ENCODE peak calls at places on chromosomes 5 and 9, in six cellular contexts. V is cardiac muscle cell; Z is lower lobe of right lung; E is A549; D is CD4-positive, alpha-beta memory T cell; X is caudate nucleus. S is an unnamed sample.

GRCh38 chr5:72556351-72557146 is 49.3 kb upstream of the ZNF366 start:
- DNase-seq in V (peak; percentile 93), Z (peak; percentile 77), E (peak; percentile 72), D (peak; percentile 4), X (no peak), S (no peak)

GRCh38 chr5:102998224-102998623 is 121.7 kb downstream of the GIN1 start:
- DNase-seq in V (peak; percentile 17), Z (no peak), E (no peak), D (no peak), X (no peak), S (no peak)

GRCh38 chr9:135827866-135828580 is 79.3 kb downstream of the CAMSAP1 start:
- DNase-seq in V (no peak), Z (no peak), E (no peak), D (no peak), X (no peak), S (no peak)

GRCh38 chr9:94042516-94042915 is 41.7 kb upstream of the PTPDC1 start:
- DNase-seq in V (no peak), Z (no peak), E (no peak), D (no peak), X (no peak), S (no peak)

GRCh38 chr5:52915176-52915875 is 73.8 kb upstream of the ITGA2 start:
- DNase-seq in V (peak; percentile 86), Z (no peak), E (peak; percentile 80), D (peak; percentile 67), X (peak; percentile 23), S (peak; percentile 79)

GRCh38 chr9:100598641-100599145 is 20.8 kb downstream of the CAVIN4 start:
- DNase-seq in V (peak; percentile 84), Z (peak; percentile 93), E (peak; percentile 76), D (peak; percentile 82), X (peak; percentile 72), S (no peak)

GRCh38 chr5:14364576-14365472 is 216.8 kb upstream of the OTULINL start:
- DNase-seq in V (no peak), Z (no peak), E (peak; percentile 48), D (no peak), X (no peak), S (no peak)

GRCh38 chr5:97102010-97102470 is 40.4 kb downstream of the LIX1 start:
- DNase-seq in V (no peak), Z (no peak), E (no peak), D (no peak), X (no peak), S (no peak)

GRCh38 chr5:390571-391491 is 52.1 kb upstream of the EXOC3 start:
- DNase-seq in V (no peak), Z (no peak), E (peak; percentile 38), D (no peak), X (no peak), S (no peak)

GRCh38 chr9:401223-401622 is 186.6 kb downstream of the DOCK8 start:
- DNase-seq in V (no peak), Z (no peak), E (no peak), D (no peak), X (no peak), S (no peak)

GRCh38 chr9:752201-752600 is 89.3 kb upstream of the DMRT1 start:
- DNase-seq in V (peak; percentile 89), Z (no peak), E (no peak), D (no peak), X (no peak), S (no peak)

GRCh38 chr5:72693001-72693442 is 123.4 kb upstream of the TNPO1 start:
- DNase-seq in V (peak; percentile 68), Z (no peak), E (no peak), D (no peak), X (no peak), S (no peak)

GRCh38 chr5:132471944-132472343 is 18.6 kb downstream of the IRF1 start:
- DNase-seq in V (no peak), Z (no peak), E (no peak), D (no peak), X (no peak), S (no peak)

GRCh38 chr5:103450333-103451061 is 112.1 kb downstream of the NUDT12 start:
- DNase-seq in V (peak; percentile 77), Z (no peak), E (no peak), D (no peak), X (no peak), S (no peak)

GRCh38 chr9:135403733-135404450 is 75.7 kb upstream of the PPP1R26 start:
- DNase-seq in V (peak; percentile 5), Z (no peak), E (no peak), D (no peak), X (no peak), S (no peak)

GRCh38 chr5:74517700-74518099 is 122.8 kb downstream of the ENC1 start:
- DNase-seq in V (peak; percentile 54), Z (no peak), E (no peak), D (no peak), X (no peak), S (no peak)

GRCh38 chr5:66239034-66239433 is 94.9 kb downstream of the SREK1 start:
- DNase-seq in V (peak; percentile 16), Z (no peak), E (peak; percentile 24), D (no peak), X (no peak), S (no peak)

GRCh38 chr5:119582987-119583386 is 46.4 kb upstream of the FAM170A start:
- DNase-seq in V (no peak), Z (no peak), E (no peak), D (no peak), X (no peak), S (no peak)

GRCh38 chr9:30198463-30199309 is 2185.8 kb upstream of the ACO1 start:
- DNase-seq in V (no peak), Z (no peak), E (no peak), D (no peak), X (no peak), S (no peak)

GRCh38 chr9:20941177-20941690 is 90.2 kb downstream of the HACD4 start:
- DNase-seq in V (peak; percentile 76), Z (peak; percentile 63), E (peak; percentile 71), D (peak; percentile 61), X (peak; percentile 55), S (peak; percentile 24)

GRCh38 chr5:1514027-1514818 is 9.5 kb downstream of the LPCAT1 start:
- DNase-seq in V (no peak), Z (no peak), E (no peak), D (no peak), X (peak; percentile 35), S (no peak)

GRCh38 chr9:132181796-132182521 is 20.1 kb downstream of the NTNG2 start:
- DNase-seq in V (peak; percentile 73), Z (no peak), E (no peak), D (no peak), X (peak; percentile 80), S (no peak)

GRCh38 chr5:115179959-115180709 is 10.4 kb upstream of the TRIM36 start:
- DNase-seq in V (peak; percentile 31), Z (no peak), E (peak; percentile 19), D (peak; percentile 33), X (no peak), S (no peak)

GRCh38 chr5:140502834-140503233 is 44.6 kb upstream of the EIF4EBP3 start:
- DNase-seq in V (no peak), Z (no peak), E (no peak), D (no peak), X (no peak), S (no peak)

GRCh38 chr5:147391781-147392180 is 118.1 kb downstream of the DPYSL3 start:
- DNase-seq in V (peak; percentile 87), Z (no peak), E (peak; percentile 56), D (no peak), X (no peak), S (peak; percentile 33)

GRCh38 chr9:74942801-74943200 is 9.9 kb downstream of the C9orf40 start:
- DNase-seq in V (peak; percentile 10), Z (no peak), E (no peak), D (peak; percentile 8), X (no peak), S (no peak)

GRCh38 chr9:85260288-85260687 is 481.5 kb downstream of the AGTPBP1 start:
- DNase-seq in V (no peak), Z (no peak), E (no peak), D (no peak), X (no peak), S (no peak)

GRCh38 chr5:141668601-141669265 is 13.3 kb downstream of the ARAP3 start:
- DNase-seq in V (no peak), Z (no peak), E (no peak), D (no peak), X (peak; percentile 72), S (no peak)
- H3K27ac ChIP-seq in V (no peak overlapping the region), Z (no peak overlapping the region), E (no peak overlapping the region), D (no peak overlapping the region), X (peak overlapping the region; percentile 68), S (no peak overlapping the region)

DNA sequence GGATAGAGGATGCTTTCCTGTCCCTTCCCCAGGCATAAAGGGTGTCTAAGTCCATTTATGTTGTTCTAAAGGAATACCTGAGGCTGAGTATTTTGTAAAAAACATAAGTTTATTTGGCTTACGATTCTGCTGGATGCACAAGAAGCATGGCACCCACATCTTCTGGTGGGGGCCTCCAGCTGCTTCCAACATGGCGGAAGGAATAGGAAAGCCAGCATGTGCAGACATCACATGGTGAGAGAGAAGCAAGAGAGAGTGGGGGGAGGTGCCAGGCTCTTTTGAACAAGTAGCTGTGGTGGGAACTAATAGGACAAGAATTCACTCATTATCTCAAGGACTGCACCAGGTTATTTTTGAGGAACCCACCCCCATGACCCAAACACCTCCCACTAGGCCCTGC is 77.2 kb downstream of the ADCY2 start:
- DNase-seq in V (no peak), Z (no peak), E (no peak), D (no peak), X (no peak), S (no peak)
- H3K27ac ChIP-seq in V (no peak overlapping the region), Z (no peak overlapping the region), E (no peak overlapping the region), D (no peak overlapping the region), X (no peak overlapping the region), S (no peak overlapping the region)

DNA sequence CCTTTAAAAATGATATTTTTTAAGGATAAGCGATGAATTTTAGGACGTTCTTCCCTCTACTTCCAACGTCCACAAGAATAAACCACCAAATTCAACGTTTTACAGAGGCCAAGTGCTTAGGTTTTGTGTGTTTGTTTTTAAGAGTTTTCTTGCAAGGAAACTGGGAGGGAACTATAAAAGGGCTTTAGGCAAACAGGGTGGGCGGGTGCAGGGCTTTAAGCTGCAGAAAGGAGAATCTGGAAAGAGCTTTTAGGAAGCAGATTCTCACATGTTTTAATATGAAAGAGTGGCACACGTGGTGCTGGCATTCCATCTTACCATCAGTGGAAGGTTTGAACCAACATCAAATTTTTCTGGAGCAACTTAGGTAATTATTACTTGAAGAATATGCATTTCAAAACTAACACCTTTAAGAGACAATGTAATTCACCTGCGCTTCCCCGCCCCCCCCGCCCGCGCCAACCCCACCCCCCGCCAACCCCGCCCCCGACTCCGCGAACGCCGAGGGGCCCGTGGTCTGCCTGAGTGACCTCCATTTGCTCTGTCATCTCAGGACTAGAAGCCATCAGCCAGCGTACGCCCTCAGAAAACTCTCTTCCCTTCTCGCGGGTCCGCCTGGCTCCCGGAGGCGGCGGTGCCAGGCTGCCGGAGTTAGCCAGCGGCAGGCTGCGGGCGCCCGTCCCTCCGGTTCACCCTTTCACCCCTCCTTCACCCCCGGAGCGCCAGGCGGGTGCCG is 916 bp upstream of the PIK3R1 start:
- DNase-seq in V (peak; percentile 30), Z (no peak), E (peak; percentile 3), D (no peak), X (no peak), S (no peak)
- H3K27ac ChIP-seq in V (peak overlapping the region; percentile 93), Z (peak overlapping the region; percentile 99), E (peak overlapping the region; percentile 91), D (peak overlapping the region; percentile 80), X (peak overlapping the region; percentile 91), S (peak overlapping the region; percentile 87)

DNA sequence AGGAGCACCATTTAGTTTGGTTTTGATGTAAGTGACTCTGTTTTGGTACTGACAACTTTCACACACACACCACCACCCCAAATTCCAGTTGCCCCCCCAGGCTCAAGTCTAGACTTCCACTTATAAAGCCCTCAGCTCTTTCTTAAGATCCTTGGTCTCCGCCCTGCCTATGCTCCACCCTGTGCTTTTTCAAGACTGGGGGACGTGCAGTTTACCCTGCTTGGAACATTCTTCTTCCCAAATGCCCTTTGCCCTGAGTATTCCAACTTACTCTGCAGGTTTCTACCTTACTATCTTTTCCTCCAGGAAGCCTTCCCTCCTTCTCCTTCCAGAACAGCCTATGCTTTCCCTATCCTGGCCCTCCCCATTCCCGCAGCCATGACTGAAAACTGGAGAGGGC is 1.5 kb upstream of the TRIM14 start:
- DNase-seq in V (no peak), Z (no peak), E (no peak), D (no peak), X (no peak), S (no peak)
- H3K27ac ChIP-seq in V (no peak overlapping the region), Z (peak overlapping the region; percentile 83), E (peak overlapping the region; percentile 33), D (peak overlapping the region; percentile 55), X (no peak overlapping the region), S (no peak overlapping the region)

S was measured in Panc1.